ENCODE peak calls at places on chromosomes 4 and X, in nine cellular contexts. B, M, W, U, X, I, S, H and A are unnamed samples.

GRCh38 chr4:151627491-151627890 is 133.3 kb downstream of the GATB start:
- DNase-seq in X (no peak), S (no peak), H (no peak), U (no peak), M (no peak), W (peak; percentile 22), I (no peak), B (peak; percentile 15), A (no peak)

GRCh38 chr4:105951198-105951597 is 55.9 kb downstream of the NPNT start:
- DNase-seq in I (no peak), M (no peak), B (peak; percentile 8), W (peak; percentile 12), X (no peak), U (no peak), S (peak; percentile 24), H (no peak), A (no peak)

GRCh38 chr4:123777297-123777859 is 380.8 kb downstream of the SPRY1 start:
- DNase-seq in W (peak; percentile 17), I (no peak), M (no peak), S (no peak), X (no peak), H (no peak), B (peak; percentile 44), U (no peak), A (no peak)

GRCh38 chrX:68669872-68670271 is 22.4 kb downstream of the STARD8 start:
- DNase-seq in M (no peak), W (no peak), I (no peak), U (no peak), S (no peak), X (no peak), B (no peak), H (no peak), A (no peak)

GRCh38 chrX:123884809-123885408 is 25.1 kb downstream of the XIAP start:
- DNase-seq in W (peak; percentile 55), S (peak; percentile 23), B (peak; percentile 52), U (no peak), I (no peak), M (no peak), H (no peak), X (peak; percentile 53), A (no peak)

GRCh38 chrX:132127748-132128147 is at the start of gene FRMD7:
- DNase-seq in I (no peak), H (no peak), M (no peak), W (peak; percentile 27), B (no peak), S (no peak), X (no peak), U (no peak), A (no peak)

GRCh38 chrX:27599928-27600327 is 9.8 kb downstream of the DCAF8L2 start:
- DNase-seq in H (no peak), M (no peak), I (no peak), B (peak; percentile 33), U (no peak), W (peak; percentile 36), X (no peak), S (no peak), A (no peak)

GRCh38 chr4:159383569-159383934 is 280.7 kb downstream of the RAPGEF2 start:
- DNase-seq in B (no peak), H (no peak), S (no peak), I (no peak), M (no peak), U (no peak), W (no peak), X (no peak), A (no peak)

GRCh38 chr4:113248320-113248719 is 198.9 kb downstream of the ANK2 start:
- DNase-seq in U (no peak), H (peak; percentile 48), S (no peak), X (no peak), M (no peak), I (no peak), W (no peak), B (no peak), A (no peak)

GRCh38 chr4:146472404-146472803 is 49.3 kb downstream of the SLC10A7 start:
- DNase-seq in B (no peak), W (no peak), I (no peak), M (no peak), U (no peak), H (no peak), S (no peak), X (no peak), A (no peak)

GRCh38 chrX:38358274-38358673 is 5.9 kb downstream of the OTC start:
- DNase-seq in U (no peak), X (no peak), I (no peak), H (no peak), B (no peak), S (no peak), M (no peak), W (no peak), A (no peak)

GRCh38 chrX:49978191-49978590 is 55.8 kb downstream of the CLCN5 start:
- DNase-seq in B (no peak), H (no peak), S (no peak), W (no peak), I (no peak), M (no peak), X (no peak), U (no peak), A (no peak)

GRCh38 chr4:952881-953573 is 20.3 kb downstream of the DGKQ start:
- DNase-seq in B (no peak), X (peak; percentile 15), H (peak; percentile 48), M (no peak), W (no peak), U (no peak), I (peak; percentile 12), S (no peak), A (no peak)

GRCh38 chrX:147573266-147573665 is 338.5 kb upstream of the FMR1 start:
- DNase-seq in S (no peak), I (no peak), B (no peak), W (no peak), M (no peak), X (no peak), U (no peak), H (no peak), A (no peak)

GRCh38 chrX:46681849-46682248 is 77.1 kb downstream of the SLC9A7 start:
- DNase-seq in U (no peak), W (no peak), H (no peak), X (no peak), B (peak; percentile 40), I (no peak), M (no peak), S (no peak), A (no peak)

GRCh38 chr4:75036046-75036445 is 103.1 kb downstream of the PARM1 start:
- DNase-seq in H (no peak), U (no peak), S (no peak), X (no peak), M (no peak), W (no peak), B (no peak), I (no peak), A (no peak)

GRCh38 chr4:176274441-176274840 is 5.4 kb upstream of the ASB5 start:
- DNase-seq in S (peak; percentile 17), W (peak; percentile 37), I (no peak), U (no peak), B (no peak), H (no peak), X (no peak), M (no peak), A (no peak)

GRCh38 chr4:112060212-112060611 is 85.0 kb upstream of the FAM241A start:
- DNase-seq in U (no peak), W (peak; percentile 10), X (no peak), S (no peak), B (peak; percentile 17), H (no peak), M (no peak), I (no peak), A (no peak)

GRCh38 chr4:189861101-189861500 is 79.6 kb upstream of the FRG1 start:
- DNase-seq in H (no peak), M (no peak), S (no peak), X (no peak), I (no peak), B (no peak), W (no peak), U (no peak), A (no peak)

GRCh38 chrX:1442016-1442665 is 10.6 kb downstream of the ASMTL start:
- DNase-seq in M (no peak), I (no peak), H (no peak), W (no peak), S (no peak), U (no peak), X (no peak), B (no peak), A (no peak)

DNA sequence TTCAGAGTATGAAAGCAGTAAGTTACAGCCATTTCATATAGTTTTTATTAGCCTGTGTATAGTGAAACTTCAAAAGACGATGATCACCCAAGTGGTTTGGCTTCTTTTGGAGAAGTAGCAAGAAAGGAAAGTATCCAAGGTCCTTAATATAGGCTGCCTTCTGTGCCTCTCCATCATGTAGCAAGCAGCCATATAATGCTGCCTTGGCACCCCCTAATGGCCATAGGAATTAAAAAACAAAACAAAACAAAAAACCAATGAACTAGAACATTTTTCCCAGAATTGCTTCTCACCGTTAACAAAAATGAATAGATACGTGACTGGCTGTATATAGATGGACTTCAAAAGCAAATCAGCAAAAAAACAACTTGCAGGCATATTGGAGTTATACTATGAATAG is 18.9 kb downstream of the LAMP2 start:
- DNase-seq in U (no peak), W (no peak), B (no peak), M (no peak), S (no peak), I (no peak), H (no peak), X (no peak), A (no peak)
- TF ChIP-seq CTCF in U (no peak), W (peak; percentile 17), B (peak; percentile 22), M (no peak), S (peak; percentile 34), I (no peak), H (no peak), X (no peak), A (no peak)

DNA sequence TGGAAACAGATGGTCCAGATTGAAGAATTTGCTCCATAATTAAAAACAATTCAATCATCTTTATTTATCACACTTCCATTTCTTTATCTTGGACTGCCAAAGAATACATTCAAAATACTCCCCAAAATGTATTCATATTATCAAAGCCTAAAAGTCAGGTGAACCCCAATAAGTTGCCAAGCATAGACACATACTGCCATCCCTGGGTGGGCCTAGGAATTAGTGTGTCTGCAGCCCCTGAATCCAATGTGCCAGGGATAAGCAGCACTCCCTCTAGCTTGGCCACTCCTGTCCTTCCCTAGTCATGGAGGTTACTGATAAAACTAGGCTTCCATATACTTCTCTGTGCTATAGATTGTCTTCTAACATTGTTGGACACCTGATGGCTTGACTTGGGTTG is 199.9 kb downstream of the TENM3 start:
- DNase-seq in B (no peak), I (no peak), U (no peak), S (no peak), M (no peak), W (no peak), H (no peak), X (no peak), A (no peak)
- TF ChIP-seq CTCF in B (no peak), I (no peak), U (no peak), S (no peak), M (no peak), W (peak; percentile 14), H (no peak), X (no peak), A (no peak)

GRCh38 chr4:79334341-79334740 is 8.5 kb upstream of the NAA11 start:
- DNase-seq in B (no peak), I (no peak), W (no peak), M (no peak), X (no peak), H (no peak), S (no peak), U (no peak), A (no peak)
- TF ChIP-seq CTCF in B (no peak), I (no peak), W (no peak), M (no peak), X (no peak), H (no peak), S (no peak), U (no peak), A (no peak)

GRCh38 chr4:77047037-77047436 is 28.8 kb downstream of the CCNI start:
- DNase-seq in H (no peak), S (no peak), I (no peak), W (peak; percentile 48), U (no peak), X (no peak), B (peak; percentile 44), M (no peak), A (no peak)
- TF ChIP-seq CTCF in H (peak; percentile 17), S (peak; percentile 28), I (peak; percentile 24), W (peak; percentile 45), U (peak; percentile 50), X (no peak), B (peak; percentile 44), M (no peak), A (peak; percentile 7)